ENCODE peak calls at places on chromosomes 6 and 20, in five cellular contexts. One of them, this sample, is unnamed.

GRCh38 chr20:63625771-63626423 is 1.0 kb downstream of the GMEB2 start:
- DNase-seq in H1: no peak
- DNase-seq in GM12891: no peak
- DNase-seq in HepG2: peak
- DNase-seq in GM12878: no peak
- DNase-seq in this sample: no peak

GRCh38 chr20:25294459-25295385 is 46.8 kb downstream of the PYGB start:
- DNase-seq in H1: peak
- DNase-seq in GM12891: peak
- DNase-seq in HepG2: peak
- DNase-seq in GM12878: no peak
- DNase-seq in this sample: peak

GRCh38 chr6:43936476-43936875 is 166.5 kb downstream of the VEGFA start:
- DNase-seq in H1: no peak
- DNase-seq in GM12891: no peak
- DNase-seq in HepG2: no peak
- DNase-seq in GM12878: no peak
- DNase-seq in this sample: no peak

GRCh38 chr6:26088344-26088743 is 1.1 kb downstream of the HFE start:
- DNase-seq in H1: no peak
- DNase-seq in GM12891: no peak
- DNase-seq in HepG2: no peak
- DNase-seq in GM12878: no peak
- DNase-seq in this sample: no peak

GRCh38 chr6:86937219-86938079 is at the start of gene HTR1E:
- DNase-seq in H1: peak
- DNase-seq in GM12891: peak
- DNase-seq in HepG2: peak
- DNase-seq in GM12878: no peak
- DNase-seq in this sample: no peak

GRCh38 chr6:114421219-114421618 is 78.4 kb upstream of the HS3ST5 start:
- DNase-seq in H1: no peak
- DNase-seq in GM12891: no peak
- DNase-seq in HepG2: no peak
- DNase-seq in GM12878: no peak
- DNase-seq in this sample: no peak

GRCh38 chr20:4782373-4782772 is 60.7 kb downstream of the PRND start:
- DNase-seq in H1: no peak
- DNase-seq in GM12891: no peak
- DNase-seq in HepG2: no peak
- DNase-seq in GM12878: no peak
- DNase-seq in this sample: no peak

GRCh38 chr6:100376103-100376502 is 88.6 kb downstream of the SIM1 start:
- DNase-seq in H1: no peak
- DNase-seq in GM12891: no peak
- DNase-seq in HepG2: no peak
- DNase-seq in GM12878: no peak
- DNase-seq in this sample: no peak

GRCh38 chr20:2507875-2508630 is 662 bp downstream of the ZNF343 start:
- DNase-seq in H1: no peak
- DNase-seq in GM12891: peak
- DNase-seq in HepG2: peak
- DNase-seq in GM12878: no peak
- DNase-seq in this sample: no peak

GRCh38 chr6:32659856-32660595 is 6.4 kb downstream of the HLA-DQB1 start:
- DNase-seq in H1: no peak
- DNase-seq in GM12891: no peak
- DNase-seq in HepG2: no peak
- DNase-seq in GM12878: no peak
- DNase-seq in this sample: no peak

GRCh38 chr20:9103955-9104354 is 35.1 kb downstream of the PLCB4 start:
- DNase-seq in H1: no peak
- DNase-seq in GM12891: no peak
- DNase-seq in HepG2: no peak
- DNase-seq in GM12878: no peak
- DNase-seq in this sample: no peak

GRCh38 chr6:10970731-10971130 is 73.4 kb downstream of the ELOVL2 start:
- DNase-seq in H1: no peak
- DNase-seq in GM12891: no peak
- DNase-seq in HepG2: no peak
- DNase-seq in GM12878: no peak
- DNase-seq in this sample: no peak

GRCh38 chr20:21677261-21677660 is 28.2 kb upstream of the PAX1 start:
- DNase-seq in H1: no peak
- DNase-seq in GM12891: no peak
- DNase-seq in HepG2: no peak
- DNase-seq in GM12878: no peak
- DNase-seq in this sample: no peak

GRCh38 chr6:90656325-90656724 is 69.5 kb upstream of the MAP3K7 start:
- DNase-seq in H1: no peak
- DNase-seq in GM12891: no peak
- DNase-seq in HepG2: no peak
- DNase-seq in GM12878: no peak
- DNase-seq in this sample: no peak

GRCh38 chr6:2857580-2858337 is 16.1 kb upstream of the SERPINB1 start:
- DNase-seq in H1: no peak
- DNase-seq in GM12891: no peak
- DNase-seq in HepG2: no peak
- DNase-seq in GM12878: peak
- DNase-seq in this sample: no peak

GRCh38 chr20:57231951-57232428 is 34.5 kb downstream of the BMP7 start:
- DNase-seq in H1: peak
- DNase-seq in GM12891: no peak
- DNase-seq in HepG2: no peak
- DNase-seq in GM12878: no peak
- DNase-seq in this sample: no peak

GRCh38 chr20:24770628-24771556 is 178.2 kb upstream of the CST7 start:
- DNase-seq in H1: no peak
- DNase-seq in GM12891: no peak
- DNase-seq in HepG2: no peak
- DNase-seq in GM12878: no peak
- DNase-seq in this sample: no peak

GRCh38 chr6:108080010-108080780 is 5.7 kb upstream of the OSTM1 start:
- DNase-seq in H1: no peak
- DNase-seq in GM12891: no peak
- DNase-seq in HepG2: no peak
- DNase-seq in GM12878: no peak
- DNase-seq in this sample: no peak

GRCh38 chr6:3612341-3613041 is 139.0 kb downstream of the PXDC1 start:
- DNase-seq in H1: peak
- DNase-seq in GM12891: no peak
- DNase-seq in HepG2: peak
- DNase-seq in GM12878: no peak
- DNase-seq in this sample: no peak

GRCh38 chr6:112501705-112502104 is 154.6 kb downstream of the RFPL4B start:
- DNase-seq in H1: no peak
- DNase-seq in GM12891: no peak
- DNase-seq in HepG2: no peak
- DNase-seq in GM12878: no peak
- DNase-seq in this sample: no peak

GRCh38 chr20:63979549-63980316 is at the start of gene SAMD10:
- DNase-seq in H1: peak
- DNase-seq in GM12891: peak
- DNase-seq in HepG2: peak
- DNase-seq in GM12878: peak
- DNase-seq in this sample: peak

GRCh38 chr20:31605902-31606677 is 1.0 kb downstream of the ID1 start:
- DNase-seq in H1: no peak
- DNase-seq in GM12891: no peak
- DNase-seq in HepG2: peak
- DNase-seq in GM12878: no peak
- DNase-seq in this sample: no peak

GRCh38 chr20:31608256-31608980 is 3.3 kb downstream of the ID1 start:
- DNase-seq in H1: peak
- DNase-seq in GM12891: no peak
- DNase-seq in HepG2: peak
- DNase-seq in GM12878: no peak
- DNase-seq in this sample: no peak

GRCh38 chr20:31606678-31606927 is 1.5 kb downstream of the ID1 start:
- DNase-seq in H1: no peak
- DNase-seq in GM12891: no peak
- DNase-seq in HepG2: no peak
- DNase-seq in GM12878: no peak
- DNase-seq in this sample: no peak

GRCh38 chr20:31606928-31607639 is 2.0 kb downstream of the ID1 start:
- DNase-seq in H1: peak
- DNase-seq in GM12891: no peak
- DNase-seq in HepG2: peak
- DNase-seq in GM12878: no peak
- DNase-seq in this sample: no peak

DNA sequence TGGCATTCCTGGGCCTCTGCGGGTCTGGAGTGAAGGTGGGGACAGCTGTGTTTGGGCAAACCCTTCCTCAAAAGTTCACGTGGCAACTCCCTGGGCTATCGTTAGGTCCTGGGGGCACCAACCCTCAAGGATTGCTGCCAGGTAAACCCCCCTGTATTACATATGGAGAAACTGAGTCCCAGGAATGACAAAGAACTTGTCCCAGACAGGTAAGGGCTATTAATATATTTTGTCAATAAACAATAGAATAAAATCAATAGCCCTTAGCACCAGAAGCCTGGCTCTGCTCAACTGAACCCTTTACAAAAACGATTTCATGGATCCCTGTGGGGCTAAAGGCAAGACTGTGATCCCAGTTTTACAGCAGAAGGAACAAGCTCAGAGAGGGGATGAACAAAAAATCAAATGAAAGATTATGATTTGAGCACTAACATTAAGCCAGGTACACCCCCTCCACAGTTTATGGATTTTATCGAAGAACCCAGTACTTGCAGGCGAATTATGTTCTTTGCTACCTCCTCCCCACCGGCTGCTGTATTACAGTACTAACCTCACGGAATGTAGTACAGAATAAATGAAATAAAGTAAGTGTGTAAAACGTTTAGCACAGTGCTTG is 2.7 kb downstream of the ID1 start:
- DNase-seq in H1: no peak
- DNase-seq in GM12891: no peak
- DNase-seq in HepG2: peak
- DNase-seq in GM12878: no peak
- DNase-seq in this sample: no peak
- TF ChIP-seq TAF1 in H1: no peak
- TF ChIP-seq TAF1 in GM12891: no peak
- TF ChIP-seq TAF1 in HepG2: no peak
- TF ChIP-seq TAF1 in GM12878: no peak
- TF ChIP-seq TAF1 in this sample: no peak

GRCh38 chr6:42563697-42564495 is at the start of gene UBR2:
- DNase-seq in H1: peak
- DNase-seq in GM12891: peak
- DNase-seq in HepG2: peak
- DNase-seq in GM12878: peak
- DNase-seq in this sample: peak
- TF ChIP-seq POLR2A in H1: peak
- TF ChIP-seq POLR2A in GM12891: peak
- TF ChIP-seq POLR2A in HepG2: peak
- TF ChIP-seq POLR2A in GM12878: peak
- TF ChIP-seq POLR2A in this sample: peak

GRCh38 chr20:44690781-44691423 is 24.3 kb upstream of the CCN5 start:
- DNase-seq in H1: no peak
- DNase-seq in GM12891: no peak
- DNase-seq in HepG2: no peak
- DNase-seq in GM12878: no peak
- DNase-seq in this sample: no peak
- TF ChIP-seq TAF1 in H1: no peak
- TF ChIP-seq TAF1 in GM12891: no peak
- TF ChIP-seq TAF1 in HepG2: no peak
- TF ChIP-seq TAF1 in GM12878: no peak
- TF ChIP-seq TAF1 in this sample: no peak

GRCh38 chr20:36064661-36065426 is 89.7 kb upstream of the EPB41L1 start:
- DNase-seq in H1: peak
- DNase-seq in GM12891: peak
- DNase-seq in HepG2: peak
- DNase-seq in GM12878: peak
- DNase-seq in this sample: peak
- TF ChIP-seq POLR2A in H1: no peak
- TF ChIP-seq POLR2A in GM12891: no peak
- TF ChIP-seq POLR2A in HepG2: peak
- TF ChIP-seq POLR2A in GM12878: peak
- TF ChIP-seq POLR2A in this sample: peak

This sample was measured in GM12892.